ENCODE peak calls at places on chromosomes 7 and 10, in seven cellular contexts. X is lower lobe of right lung, K is posterior vena cava, P is T-helper 9 cell, T is cardiac fibroblast, M is stomach, O is colonic mucosa. H is an unnamed sample.

GRCh38 chr7:138499340-138499739 is 39.3 kb downstream of the TRIM24 start:
- DNase-seq in O (no peak), T (no peak), K (no peak), P (no peak), M (no peak), X (no peak), H (no peak)

GRCh38 chr10:78621183-78621789 is 447.5 kb upstream of the ZMIZ1 start:
- DNase-seq in K (no peak), M (peak), X (no peak), O (no peak), T (peak), P (no peak), H (no peak)

GRCh38 chr7:134771889-134772288 is 7.5 kb upstream of the CALD1 start:
- DNase-seq in X (no peak), M (no peak), T (no peak), K (no peak), O (no peak), P (no peak), H (no peak)

GRCh38 chr7:137930616-137931015 is 71.3 kb downstream of the CREB3L2 start:
- DNase-seq in O (no peak), M (no peak), T (peak), P (no peak), X (no peak), K (no peak), H (no peak)

GRCh38 chr7:101543242-101543766 is 85.8 kb downstream of the MYL10 start:
- DNase-seq in T (no peak), K (no peak), P (no peak), O (no peak), X (peak), M (no peak), H (no peak)

GRCh38 chr7:44678468-44679179 is 70.0 kb upstream of the ZMIZ2 start:
- DNase-seq in X (no peak), O (no peak), K (no peak), T (peak), P (no peak), M (no peak), H (no peak)

GRCh38 chr10:70910486-70911350 is 22.4 kb upstream of the PCBD1 start:
- DNase-seq in X (peak), T (no peak), K (peak), P (no peak), O (no peak), M (no peak), H (no peak)

GRCh38 chr10:128992770-128993169 is 474.3 kb upstream of the MGMT start:
- DNase-seq in K (peak), X (no peak), T (no peak), P (no peak), O (no peak), M (no peak), H (no peak)

GRCh38 chr7:625376-625971 is 101.0 kb upstream of the DNAAF5 start:
- DNase-seq in T (no peak), M (no peak), X (no peak), K (peak), O (no peak), P (no peak), H (no peak)

GRCh38 chr7:11319491-11320274 is 346.0 kb downstream of the PHF14 start:
- DNase-seq in M (no peak), X (no peak), O (no peak), K (no peak), T (no peak), P (no peak), H (no peak)

GRCh38 chr7:9955138-9955537 is 1018.5 kb upstream of the PHF14 start:
- DNase-seq in M (no peak), K (peak), P (no peak), T (no peak), X (no peak), O (no peak), H (no peak)

GRCh38 chr10:16545126-16545736 is 23.6 kb upstream of the C1QL3 start:
- DNase-seq in X (no peak), T (peak), P (no peak), K (no peak), M (no peak), O (no peak), H (no peak)

GRCh38 chr7:74043523-74043951 is 15.6 kb downstream of the ELN start:
- DNase-seq in M (no peak), T (peak), O (no peak), X (no peak), P (no peak), K (peak), H (no peak)

GRCh38 chr10:21502371-21502765 is 23.1 kb downstream of the SKIDA1 start:
- DNase-seq in K (no peak), M (no peak), T (no peak), X (no peak), O (no peak), P (no peak), H (no peak)

GRCh38 chr10:15745748-15746147 is 26.0 kb upstream of the ITGA8 start:
- DNase-seq in M (no peak), K (no peak), T (peak), O (no peak), X (no peak), P (no peak), H (no peak)

GRCh38 chr7:24192053-24192452 is 91.9 kb upstream of the NPY start:
- DNase-seq in M (no peak), P (no peak), T (no peak), X (no peak), K (no peak), O (no peak), H (no peak)

GRCh38 chr7:127792528-127793342 is 140.7 kb downstream of the SND1 start:
- DNase-seq in M (peak), K (no peak), T (no peak), P (peak), X (no peak), O (peak), H (no peak)

GRCh38 chr7:35725280-35725680 is 30.3 kb upstream of the HERPUD2 start:
- DNase-seq in T (no peak), M (peak), K (no peak), P (peak), X (no peak), O (no peak), H (peak)

GRCh38 chr10:1595242-1595600 is 142.1 kb downstream of the ADARB2 start:
- DNase-seq in T (no peak), P (no peak), K (no peak), X (no peak), O (no peak), M (no peak), H (no peak)

GRCh38 chr10:122294006-122294405 is 22.9 kb downstream of the BTBD16 start:
- DNase-seq in O (no peak), P (no peak), K (peak), M (no peak), T (no peak), X (no peak), H (no peak)

GRCh38 chr10:30057421-30057841 is 2.0 kb downstream of the JCAD start:
- DNase-seq in K (no peak), T (no peak), X (no peak), P (no peak), M (no peak), O (no peak), H (no peak)

GRCh38 chr10:9243861-9244515 is 1189.5 kb downstream of the GATA3 start:
- DNase-seq in X (no peak), P (no peak), O (no peak), M (no peak), K (no peak), T (no peak), H (no peak)

GRCh38 chr10:22978287-22978686 is 50.4 kb downstream of the ARMC3 start:
- DNase-seq in X (no peak), M (no peak), K (no peak), T (no peak), O (no peak), P (no peak), H (no peak)

GRCh38 chr10:114905450-114905849 is 32.5 kb upstream of the TRUB1 start:
- DNase-seq in M (no peak), O (no peak), T (no peak), K (no peak), P (no peak), X (no peak), H (no peak)

GRCh38 chr7:36863901-36864701 is 139.8 kb upstream of the AOAH start:
- DNase-seq in X (no peak), O (no peak), K (no peak), T (no peak), P (no peak), M (no peak), H (no peak)

GRCh38 chr10:125687507-125688185 is 4.7 kb upstream of the TEX36 start:
- DNase-seq in O (no peak), X (no peak), M (no peak), P (no peak), K (no peak), T (no peak), H (no peak)

GRCh38 chr7:117875566-117875965 is 2.3 kb upstream of the CTTNBP2 start:
- DNase-seq in M (no peak), K (no peak), P (no peak), O (no peak), X (no peak), T (no peak), H (no peak)

GRCh38 chr7:128265906-128266300 is 24.8 kb downstream of the LEP start:
- DNase-seq in K (peak), P (no peak), T (no peak), O (no peak), M (no peak), X (no peak), H (no peak)

GRCh38 chr10:82866424-82867020 is 991.5 kb downstream of the NRG3 start:
- DNase-seq in T (peak), P (no peak), M (no peak), O (no peak), X (no peak), K (no peak), H (no peak)

GRCh38 chr10:72688208-72688651 is 3.7 kb upstream of the MCU start:
- DNase-seq in K (no peak), P (no peak), M (no peak), X (no peak), O (peak), T (peak), H (no peak)

GRCh38 chr7:85619236-85619635 is 432.4 kb upstream of the SEMA3D start:
- DNase-seq in T (no peak), O (no peak), X (no peak), K (no peak), M (no peak), P (no peak), H (no peak)

GRCh38 chr10:70914316-70914864 is 26.0 kb upstream of the PCBD1 start:
- DNase-seq in K (peak), O (no peak), M (no peak), T (no peak), X (peak), P (no peak), H (no peak)

GRCh38 chr10:124417846-124418725 is 637 bp downstream of the OAT start:
- DNase-seq in X (peak), O (peak), M (peak), P (peak), T (peak), K (peak), H (peak)

GRCh38 chr10:83301732-83302131 is 837.6 kb upstream of the GHITM start:
- DNase-seq in P (no peak), O (no peak), M (no peak), T (no peak), K (no peak), X (no peak), H (no peak)

GRCh38 chr7:130063036-130063435 is 7.3 kb upstream of the KLHDC10 start:
- DNase-seq in X (peak), M (peak), K (no peak), P (peak), O (peak), T (peak), H (peak)

GRCh38 chr10:1594372-1595241 is 142.7 kb downstream of the ADARB2 start:
- DNase-seq in P (no peak), K (no peak), T (no peak), M (no peak), O (no peak), X (no peak), H (no peak)

GRCh38 chr10:122525788-122526187 is 34.8 kb upstream of the DMBT1 start:
- DNase-seq in K (no peak), P (peak), O (peak), T (peak), X (no peak), M (no peak), H (no peak)

GRCh38 chr7:124152859-124153692 is 120.2 kb upstream of the TMEM229A start:
- DNase-seq in X (no peak), M (no peak), K (no peak), P (no peak), T (peak), O (no peak), H (no peak)

GRCh38 chr10:121722665-121723064 is 124.4 kb upstream of the FGFR2 start:
- DNase-seq in K (no peak), M (no peak), P (no peak), O (no peak), T (no peak), X (no peak), H (no peak)